ENCODE peak calls at places on chromosome 4, in nine cellular contexts. F, J, G, O, A, B, U, S and Y are unnamed samples.

GRCh38 chr4:61011051-61011450 is 189.1 kb upstream of the ADGRL3 start:
- DNase-seq in F (no peak), J (no peak), G (no peak), O (no peak), A (no peak), B (peak; percentile 15), U (no peak), S (no peak), Y (no peak)

GRCh38 chr4:150909116-150909515 is 106.0 kb downstream of the LRBA start:
- DNase-seq in F (no peak), J (no peak), G (no peak), O (no peak), A (no peak), B (no peak), U (no peak), S (no peak), Y (no peak)

GRCh38 chr4:183355405-183355804 is 33.2 kb upstream of the CLDN24 start:
- DNase-seq in F (no peak), J (no peak), G (no peak), O (no peak), A (no peak), B (peak; percentile 55), U (peak; percentile 56), S (no peak), Y (no peak)

GRCh38 chr4:73855406-73855805 is 2.3 kb downstream of the PF4V1 start:
- DNase-seq in F (no peak), J (no peak), G (no peak), O (no peak), A (no peak), B (no peak), U (no peak), S (no peak), Y (no peak)

GRCh38 chr4:29081230-29081955 is 1638.8 kb upstream of the PCDH7 start:
- DNase-seq in F (no peak), J (no peak), G (no peak), O (no peak), A (no peak), B (peak; percentile 30), U (peak; percentile 19), S (no peak), Y (no peak)

GRCh38 chr4:73967891-73968290 is 13.9 kb downstream of the PF4 start:
- DNase-seq in F (no peak), J (no peak), G (no peak), O (no peak), A (no peak), B (no peak), U (no peak), S (no peak), Y (no peak)

GRCh38 chr4:56106755-56107154 is 158.0 kb downstream of the CEP135 start:
- DNase-seq in F (no peak), J (no peak), G (no peak), O (no peak), A (no peak), B (no peak), U (no peak), S (no peak), Y (no peak)

GRCh38 chr4:45662996-45663395 is 460.9 kb downstream of the GABRG1 start:
- DNase-seq in F (no peak), J (no peak), G (no peak), O (peak; percentile 65), A (no peak), B (peak; percentile 91), U (peak; percentile 30), S (no peak), Y (no peak)

GRCh38 chr4:80196259-80197131 is 808 bp upstream of the PRDM8 start:
- DNase-seq in F (no peak), J (no peak), G (no peak), O (no peak), A (no peak), B (no peak), U (no peak), S (no peak), Y (no peak)

GRCh38 chr4:8542776-8543525 is 37.2 kb upstream of the GPR78 start:
- DNase-seq in F (no peak), J (no peak), G (no peak), O (no peak), A (no peak), B (no peak), U (no peak), S (peak; percentile 37), Y (no peak)

GRCh38 chr4:8278009-8278395 is 8.4 kb downstream of the HTRA3 start:
- DNase-seq in F (no peak), J (peak; percentile 77), G (no peak), O (no peak), A (no peak), B (no peak), U (peak; percentile 42), S (peak; percentile 79), Y (no peak)

DNA sequence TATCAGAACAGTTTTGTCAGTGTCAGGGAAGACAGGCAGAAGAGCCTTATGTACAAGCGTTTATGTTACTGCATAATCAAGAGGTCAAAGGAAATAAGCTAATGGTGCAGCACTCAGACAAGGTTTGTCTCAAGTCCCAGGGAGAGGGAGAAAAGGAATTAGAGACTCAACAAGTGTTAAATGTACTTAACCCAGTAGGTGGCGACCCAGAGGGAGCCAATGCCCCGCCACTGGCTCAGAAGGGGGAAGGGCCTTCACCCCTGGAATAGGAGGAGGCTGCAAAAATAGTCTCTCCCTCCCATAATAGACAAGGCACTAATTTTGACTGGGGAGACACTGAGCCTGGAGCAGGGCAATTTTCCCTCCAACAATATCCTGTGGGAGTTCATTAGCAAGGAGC is 14.1 kb upstream of the PAPSS1 start:
- DNase-seq in F (no peak), J (no peak), G (no peak), O (no peak), A (no peak), B (peak; percentile 18), U (peak; percentile 17), S (no peak), Y (no peak)
- TF ChIP-seq CTCF in F (no peak), J (peak; percentile 63), G (no peak), O (peak; percentile 27), A (peak; percentile 46), B (no peak), U (peak; percentile 47), S (no peak), Y (no peak)

DNA sequence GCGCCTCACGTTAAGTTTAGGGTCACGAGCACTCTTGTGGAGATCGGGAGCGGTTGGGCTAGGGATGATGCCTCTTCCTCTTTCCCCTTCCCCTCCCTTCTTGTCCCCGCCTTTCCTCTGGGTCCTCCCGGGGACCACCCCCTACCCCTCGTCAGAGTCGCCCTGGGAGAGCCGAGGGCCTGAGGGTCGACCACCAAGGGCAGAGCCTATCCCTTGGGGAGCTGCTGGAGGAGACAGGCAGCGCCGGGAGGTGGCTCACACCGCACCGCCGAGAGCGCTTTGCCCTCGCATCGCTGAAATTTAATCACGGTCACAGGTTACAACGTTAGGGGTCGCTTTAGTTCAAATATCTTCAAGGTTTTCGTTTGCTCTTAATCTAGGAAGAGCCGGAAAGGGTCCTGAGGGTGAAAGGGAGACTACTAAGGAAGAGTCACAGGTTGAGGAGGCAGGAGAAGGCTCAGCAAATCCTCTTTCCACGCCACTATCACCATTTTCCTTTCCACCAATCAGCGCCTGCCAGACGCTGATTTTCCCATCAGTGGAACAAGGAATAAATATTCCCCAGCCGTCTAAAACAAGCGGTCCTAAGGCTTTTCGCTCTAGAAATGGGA is 529 bp upstream of the SNCA start:
- DNase-seq in F (no peak), J (no peak), G (no peak), O (no peak), A (peak; percentile 52), B (peak; percentile 55), U (peak; percentile 18), S (no peak), Y (no peak)
- TF ChIP-seq CTCF in F (no peak), J (peak; percentile 46), G (no peak), O (no peak), A (peak; percentile 32), B (peak; percentile 16), U (no peak), S (no peak), Y (no peak)

DNA sequence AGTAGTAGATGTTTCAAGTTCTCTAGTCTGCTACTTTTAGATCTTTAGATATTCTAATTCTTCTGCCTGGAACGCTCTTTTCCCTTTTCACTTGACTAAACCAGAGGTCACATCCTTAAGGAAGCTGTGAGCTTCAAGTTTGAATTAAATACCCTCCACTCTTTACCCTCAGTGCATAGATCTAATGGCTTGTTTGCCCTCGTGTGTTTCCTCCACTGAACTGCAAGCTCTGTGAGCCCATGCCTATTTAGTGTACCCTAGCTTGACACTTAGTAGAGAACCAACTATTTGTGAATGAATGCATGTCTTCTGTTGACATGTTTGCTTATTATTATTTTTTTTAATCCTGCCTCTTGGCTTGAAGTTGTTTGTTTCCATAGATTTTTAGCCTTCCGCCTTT is 138.3 kb downstream of the PDE5A start:
- DNase-seq in F (no peak), J (no peak), G (no peak), O (no peak), A (no peak), B (peak; percentile 7), U (peak; percentile 31), S (no peak), Y (no peak)
- TF ChIP-seq CTCF in F (no peak), J (peak; percentile 69), G (no peak), O (no peak), A (peak; percentile 35), B (no peak), U (peak; percentile 34), S (no peak), Y (no peak)

GRCh38 chr4:34323549-34324325 is 1920.6 kb downstream of the ARAP2 start:
- DNase-seq in F (no peak), J (no peak), G (no peak), O (no peak), A (peak; percentile 33), B (no peak), U (peak; percentile 49), S (no peak), Y (no peak)
- TF ChIP-seq CTCF in F (no peak), J (peak; percentile 40), G (no peak), O (no peak), A (peak; percentile 51), B (no peak), U (peak; percentile 39), S (no peak), Y (no peak)

GRCh38 chr4:84477738-84478137 is 21.4 kb downstream of the NKX6-1 start:
- DNase-seq in F (no peak), J (no peak), G (no peak), O (no peak), A (no peak), B (no peak), U (no peak), S (no peak), Y (no peak)

GRCh38 chr4:84481077-84481878 is 17.8 kb downstream of the NKX6-1 start:
- DNase-seq in F (no peak), J (no peak), G (no peak), O (no peak), A (no peak), B (no peak), U (no peak), S (no peak), Y (no peak)

GRCh38 chr4:84481879-84482245 is 17.2 kb downstream of the NKX6-1 start:
- DNase-seq in F (no peak), J (no peak), G (no peak), O (no peak), A (no peak), B (no peak), U (no peak), S (no peak), Y (no peak)

GRCh38 chr4:84480082-84480481 is 19.0 kb downstream of the NKX6-1 start:
- DNase-seq in F (no peak), J (no peak), G (no peak), O (no peak), A (no peak), B (no peak), U (no peak), S (no peak), Y (no peak)

GRCh38 chr4:84479663-84480062 is 19.4 kb downstream of the NKX6-1 start:
- DNase-seq in F (no peak), J (no peak), G (no peak), O (no peak), A (peak; percentile 24), B (no peak), U (no peak), S (no peak), Y (no peak)
- TF ChIP-seq CTCF in F (no peak), J (no peak), G (no peak), O (no peak), A (peak; percentile 57), B (no peak), U (no peak), S (no peak), Y (no peak)